ENCODE peak calls at places on chromosomes 2 and 18, in four cellular contexts. S is GF-D8; L is activated naive CD8-positive, alpha-beta T cell treated with anti-CD3 and anti-CD28 coated beads, Interleukin-2, amount 50 U/mL, for 24 hours; D is right lobe of liver. Q is an unnamed sample.

GRCh38 chr2:140526575-140526974 is 1604.2 kb downstream of the LRP1B start:
- DNase-seq in D (no peak), S (no peak), L (no peak), Q (peak)

GRCh38 chr2:29014331-29014730 is 33.2 kb downstream of the TOGARAM2 start:
- DNase-seq in D (no peak), L (no peak), S (no peak), Q (no peak)

GRCh38 chr2:222950886-222951285 is 90.0 kb downstream of the ACSL3 start:
- DNase-seq in L (no peak), S (no peak), D (no peak), Q (peak)

GRCh38 chr18:8711736-8712135 is 6.4 kb downstream of the MTCL1 start:
- DNase-seq in S (no peak), L (no peak), D (no peak), Q (no peak)

GRCh38 chr18:13541621-13542519 is 184.5 kb downstream of the FAM210A start:
- DNase-seq in D (no peak), L (no peak), S (no peak), Q (no peak)

GRCh38 chr2:199452200-199452990 is 5.3 kb downstream of the SATB2 start:
- DNase-seq in D (no peak), S (no peak), L (no peak), Q (peak)

GRCh38 chr2:111118455-111119003 is 2.2 kb upstream of the BCL2L11 start:
- DNase-seq in D (peak), L (no peak), S (no peak), Q (no peak)

GRCh38 chr18:34933880-34934689 is 107.1 kb upstream of the MAPRE2 start:
- DNase-seq in D (no peak), L (no peak), S (no peak), Q (no peak)

GRCh38 chr2:64175419-64176197 is 31.4 kb upstream of the PELI1 start:
- DNase-seq in L (no peak), D (no peak), S (no peak), Q (no peak)

GRCh38 chr2:72539145-72539552 is 286.7 kb downstream of the EXOC6B start:
- DNase-seq in S (no peak), D (no peak), L (no peak), Q (peak)